ENCODE peak calls at places on chromosomes 3 and 15, in nine cellular contexts. S is myocyte; R is C1 segment of cervical spinal cord; N is HEK293T; D is HuH-7.5; F is heart right ventricle; I is right cardiac atrium; W is activated naive CD4-positive, alpha-beta T cell treated with Interleukin-2 at 50 U/mL for 16 hours; A is activated CD4-positive, alpha-beta T cell treated with anti-CD3 and anti-CD28 coated beads, Interleukin-2, amount 50 U/mL, for 1 hour. G is an unnamed sample.

GRCh38 chr3:13772321-13772745 is 107.5 kb downstream of the WNT7A start:
- DNase-seq in N (no peak), R (no peak), F (no peak), A (no peak), D (no peak), I (no peak), S (no peak), W (no peak), G (no peak)

GRCh38 chr3:64218329-64218728 is 6.9 kb downstream of the PRICKLE2 start:
- DNase-seq in R (no peak), W (no peak), I (no peak), F (no peak), A (no peak), N (no peak), D (no peak), S (no peak), G (no peak)

GRCh38 chr15:28107894-28108255 is 8.8 kb upstream of the OCA2 start:
- DNase-seq in D (no peak), W (no peak), S (no peak), F (no peak), N (no peak), I (no peak), A (no peak), R (no peak), G (no peak)

GRCh38 chr3:134326760-134327593 is 47.3 kb downstream of the AMOTL2 start:
- DNase-seq in N (no peak), I (peak), R (no peak), S (peak), A (no peak), W (no peak), F (no peak), D (peak), G (no peak)

GRCh38 chr3:101829878-101830277 is 19.4 kb upstream of the NFKBIZ start:
- DNase-seq in D (no peak), I (no peak), F (no peak), W (no peak), S (no peak), A (no peak), R (no peak), N (no peak), G (no peak)

GRCh38 chr15:80415331-80415730 is 11.1 kb downstream of the ARNT2 start:
- DNase-seq in N (no peak), W (no peak), R (no peak), I (no peak), F (no peak), S (no peak), D (no peak), A (no peak), G (no peak)

GRCh38 chr3:57048728-57049127 is 11.7 kb upstream of the SPATA12 start:
- DNase-seq in D (no peak), W (no peak), R (no peak), S (no peak), I (no peak), F (no peak), A (no peak), N (no peak), G (no peak)

GRCh38 chr3:72482589-72483249 is 365.5 kb downstream of the SHQ1 start:
- DNase-seq in I (peak), R (no peak), D (peak), S (peak), F (peak), W (peak), A (peak), N (peak), G (peak)

GRCh38 chr3:3066378-3066777 is 43.8 kb downstream of the IL5RA start:
- DNase-seq in N (no peak), F (no peak), I (no peak), D (no peak), W (no peak), A (no peak), S (no peak), R (no peak), G (no peak)

GRCh38 chr3:123552095-123552714 is 32.6 kb downstream of the HACD2 start:
- DNase-seq in N (peak), W (no peak), I (no peak), R (no peak), S (no peak), D (no peak), F (no peak), A (no peak), G (no peak)

GRCh38 chr3:177569823-177570657 is 372.8 kb upstream of the TBL1XR1 start:
- DNase-seq in R (no peak), D (no peak), F (no peak), N (no peak), I (no peak), W (no peak), S (no peak), A (no peak), G (no peak)

GRCh38 chr3:126026277-126026751 is 57.3 kb downstream of the ROPN1B start:
- DNase-seq in I (no peak), W (no peak), R (no peak), D (no peak), S (no peak), N (no peak), F (no peak), A (no peak), G (no peak)

GRCh38 chr15:90232196-90232595 is 1.5 kb downstream of the CIB1 start:
- DNase-seq in N (no peak), S (no peak), R (no peak), D (no peak), A (no peak), F (no peak), I (no peak), W (no peak), G (no peak)

GRCh38 chr3:4778740-4779139 is 200.5 kb upstream of the BHLHE40 start:
- DNase-seq in F (no peak), A (no peak), I (no peak), R (no peak), N (no peak), S (no peak), W (no peak), D (no peak), G (no peak)

GRCh38 chr15:78716651-78717050 is 75.6 kb upstream of the CHRNB4 start:
- DNase-seq in I (no peak), R (no peak), F (no peak), A (no peak), N (no peak), S (no peak), W (no peak), D (no peak), G (no peak)

GRCh38 chr3:125434582-125435011 is 59.5 kb upstream of the ZNF148 start:
- DNase-seq in D (no peak), W (no peak), S (no peak), A (no peak), N (no peak), F (no peak), I (no peak), R (no peak), G (no peak)

GRCh38 chr15:88334436-88334835 is 77.9 kb upstream of the NTRK3 start:
- DNase-seq in N (no peak), F (no peak), W (no peak), D (no peak), R (no peak), I (no peak), A (no peak), S (no peak), G (no peak)

GRCh38 chr15:40010681-40011080 is 28.3 kb downstream of the SRP14 start:
- DNase-seq in I (no peak), A (no peak), W (no peak), F (no peak), D (no peak), S (peak), R (peak), N (no peak), G (peak)

GRCh38 chr3:196941846-196942225 is 492 bp downstream of the NCBP2 start:
- DNase-seq in W (peak), F (peak), I (peak), N (peak), D (peak), R (no peak), A (peak), S (no peak), G (no peak)

GRCh38 chr3:177777699-177778098 is 580.4 kb upstream of the TBL1XR1 start:
- DNase-seq in I (no peak), F (peak), N (peak), D (peak), S (peak), A (peak), R (no peak), W (peak), G (peak)

GRCh38 chr3:67291287-67292252 is 293.5 kb downstream of the KBTBD8 start:
- DNase-seq in S (peak), N (no peak), R (no peak), A (no peak), F (no peak), D (no peak), W (no peak), I (no peak), G (no peak)